ENCODE peak calls at places on chromosomes 13 and 19, in eight cellular contexts. K is pons; U is HT1080; P is activated naive CD4-positive, alpha-beta T cell treated with Interleukin-2 at 50 U/mL for 16 hours; Z is 8988T; I is activated T-cell treated with anti-CD3 and anti-CD28 coated beads, Interleukin-2, amount 50 U/mL, for 48 hours; M is NCI-H2081; Y is fibroblast of the conjunctiva. H is an unnamed sample.

GRCh38 chr13:113399755-113400149 is 35.8 kb upstream of the GRTP1 start:
- DNase-seq in K (no peak), U (no peak), P (no peak), Z (no peak), I (no peak), M (no peak), Y (no peak), H (no peak)

GRCh38 chr19:49567722-49568454 is 12.5 kb downstream of the NOSIP start:
- DNase-seq in K (no peak), U (no peak), P (peak), Z (no peak), I (peak), M (no peak), Y (peak), H (no peak)

GRCh38 chr13:74868044-74868443 is 613.9 kb downstream of the TBC1D4 start:
- DNase-seq in K (no peak), U (peak), P (no peak), Z (no peak), I (no peak), M (no peak), Y (no peak), H (no peak)

GRCh38 chr13:53749306-53749705 is 720.7 kb downstream of the OLFM4 start:
- DNase-seq in K (no peak), U (no peak), P (no peak), Z (no peak), I (no peak), M (no peak), Y (no peak), H (no peak)

GRCh38 chr19:18848860-18849661 is 17.3 kb downstream of the UPF1 start:
- DNase-seq in K (peak), U (no peak), P (peak), Z (no peak), I (no peak), M (no peak), Y (no peak), H (no peak)

GRCh38 chr13:68696907-68697306 is 1410.7 kb upstream of the ATXN8OS start:
- DNase-seq in K (no peak), U (no peak), P (no peak), Z (no peak), I (no peak), M (no peak), Y (no peak), H (no peak)

GRCh38 chr19:45306040-45306439 is 16.6 kb downstream of the CKM start:
- DNase-seq in K (no peak), U (no peak), P (no peak), Z (no peak), I (no peak), M (no peak), Y (no peak), H (no peak)

GRCh38 chr13:107864543-107865460 is 350.5 kb downstream of the LIG4 start:
- DNase-seq in K (peak), U (peak), P (no peak), Z (no peak), I (no peak), M (peak), Y (peak), H (no peak)

GRCh38 chr19:2168619-2169424 is 5.1 kb downstream of the DOT1L start:
- DNase-seq in K (peak), U (peak), P (peak), Z (peak), I (peak), M (no peak), Y (peak), H (peak)

GRCh38 chr13:98508280-98509074 is 68.4 kb downstream of the STK24 start:
- DNase-seq in K (no peak), U (peak), P (no peak), Z (no peak), I (no peak), M (no peak), Y (peak), H (peak)

GRCh38 chr13:20495087-20496023 is 30.3 kb downstream of the CRYL1 start:
- DNase-seq in K (peak), U (peak), P (peak), Z (no peak), I (peak), M (peak), Y (peak), H (peak)

GRCh38 chr19:52343548-52343947 is 7.5 kb downstream of the ZNF610 start:
- DNase-seq in K (peak), U (peak), P (peak), Z (peak), I (peak), M (no peak), Y (peak), H (peak)

GRCh38 chr13:30338331-30338851 is 31.0 kb upstream of the KATNAL1 start:
- DNase-seq in K (no peak), U (no peak), P (no peak), Z (no peak), I (no peak), M (no peak), Y (no peak), H (peak)

GRCh38 chr13:40317980-40318327 is 348.5 kb downstream of the FOXO1 start:
- DNase-seq in K (no peak), U (no peak), P (no peak), Z (no peak), I (no peak), M (no peak), Y (no peak), H (no peak)

GRCh38 chr13:59413121-59413520 is 750.6 kb downstream of the DIAPH3 start:
- DNase-seq in K (no peak), U (no peak), P (no peak), Z (no peak), I (no peak), M (no peak), Y (no peak), H (no peak)

GRCh38 chr13:84500016-84500415 is 617.7 kb upstream of the SLITRK1 start:
- DNase-seq in K (no peak), U (peak), P (no peak), Z (no peak), I (no peak), M (no peak), Y (peak), H (no peak)

GRCh38 chr13:40389081-40389641 is 277.3 kb downstream of the FOXO1 start:
- DNase-seq in K (no peak), U (no peak), P (peak), Z (no peak), I (peak), M (no peak), Y (no peak), H (no peak)